ENCODE peak calls at places on chromosomes 4 and X, in six cellular contexts. Y is stimulated activated naive B cell treated with anti-CD40 and anti-IgM and Interleukin-4, amounts not matched to agents 10 μg/mL and 1 μg/mL and 100 μg/mL, for 72 hours; T is GDM1; G is activated naive CD4-positive, alpha-beta T cell treated with anti-CD3 and anti-CD28 coated beads, Interleukin-2, amount 50 U/mL, for 72 hours; P is NCI-H2029; L is endothelial cell. A is an unnamed sample.
A peak's percentile ranks its signal among the peaks of the same experiment; 100 is the strongest.

GRCh38 chrX:138034136-138034535 is 468.2 kb downstream of the ZIC3 start:
- DNase-seq in Y (no peak), T (no peak), P (peak; percentile 7), L (no peak), G (no peak), A (no peak)

GRCh38 chrX:134600714-134601113 is 57.6 kb downstream of the PLAC1 start:
- DNase-seq in Y (no peak), L (no peak), T (no peak), P (no peak), G (no peak), A (no peak)

GRCh38 chr4:7044415-7044930 is 1.3 kb downstream of the TADA2B start:
- DNase-seq in T (no peak), P (no peak), G (no peak), Y (no peak), L (no peak), A (no peak)

GRCh38 chr4:101264993-101265815 is 82.1 kb downstream of the PPP3CA start:
- DNase-seq in L (no peak), Y (no peak), G (no peak), T (no peak), P (no peak), A (no peak)

GRCh38 chrX:154398668-154399526 is 720 bp downstream of the RPL10 start:
- DNase-seq in L (peak; percentile 76), Y (peak; percentile 75), G (peak; percentile 81), T (peak; percentile 62), P (peak; percentile 70), A (peak; percentile 71)

GRCh38 chr4:111512081-111512774 is 633.0 kb upstream of the FAM241A start:
- DNase-seq in G (no peak), T (no peak), Y (no peak), P (no peak), L (no peak), A (no peak)

GRCh38 chrX:46791927-46792825 is 33.3 kb upstream of the SLC9A7 start:
- DNase-seq in G (peak; percentile 50), L (no peak), P (no peak), Y (no peak), T (peak; percentile 29), A (peak; percentile 65)

GRCh38 chr4:184983660-184984356 is 34.5 kb upstream of the HELT start:
- DNase-seq in Y (peak; percentile 51), L (peak; percentile 69), G (no peak), T (peak; percentile 61), P (peak; percentile 44), A (peak; percentile 91)

GRCh38 chr4:182547435-182547834 is 304.2 kb downstream of the TENM3 start:
- DNase-seq in T (no peak), Y (no peak), P (no peak), G (no peak), L (no peak), A (no peak)

GRCh38 chr4:3070709-3071500 is 3.4 kb downstream of the HTT-AS start:
- DNase-seq in P (no peak), L (no peak), T (no peak), Y (no peak), G (no peak), A (no peak)

GRCh38 chr4:54902261-54902660 is 223.1 kb downstream of the KDR start:
- DNase-seq in Y (no peak), G (no peak), P (no peak), L (no peak), T (no peak), A (no peak)

GRCh38 chr4:15003441-15003890 is 1.2 kb downstream of the CPEB2 start:
- DNase-seq in P (no peak), G (no peak), T (peak; percentile 39), Y (peak; percentile 55), L (no peak), A (peak; percentile 28)

GRCh38 chr4:67877086-67877485 is 6.7 kb downstream of the TMPRSS11D start:
- DNase-seq in P (no peak), L (no peak), G (no peak), T (no peak), Y (no peak), A (no peak)